ENCODE peak calls at places on chromosomes 6 and 20, in five cellular contexts. M is K562, G is HepG2, B is GM12878, V is SK-N-SH. Y is an unnamed sample.
A peak's percentile ranks its signal among the peaks of the same experiment; 100 is the strongest.

GRCh38 chr6:125988280-125988679 is 1.9 kb downstream of the TRMT11 start:
- DNase-seq in G (no peak), V (no peak), B (no peak), M (peak; percentile 22), Y (no peak)

GRCh38 chr6:83114164-83114563 is 46.7 kb downstream of the DOP1A start:
- DNase-seq in B (no peak), M (no peak), G (no peak), V (no peak), Y (no peak)

GRCh38 chr6:21135484-21136005 is 458.0 kb upstream of the SOX4 start:
- DNase-seq in G (no peak), M (no peak), B (no peak), V (no peak), Y (no peak)

GRCh38 chr6:795046-795445 is 102.1 kb upstream of the EXOC2 start:
- DNase-seq in G (no peak), M (no peak), B (no peak), V (peak; percentile 36), Y (no peak)

GRCh38 chr20:36312724-36313441 is 6.7 kb downstream of the DLGAP4 start:
- DNase-seq in M (no peak), G (no peak), V (no peak), B (no peak), Y (no peak)

GRCh38 chr6:73471686-73472290 is 10.3 kb downstream of the MTO1 start:
- DNase-seq in M (no peak), B (peak; percentile 58), G (no peak), V (no peak), Y (no peak)

GRCh38 chr6:131851049-131851769 is 43.4 kb downstream of the ENPP1 start:
- DNase-seq in M (no peak), G (no peak), B (no peak), V (no peak), Y (no peak)

GRCh38 chr6:16199792-16200191 is 38.6 kb upstream of the GMPR start:
- DNase-seq in B (no peak), M (no peak), G (no peak), V (no peak), Y (no peak)

GRCh38 chr6:21992178-21992967 is 304.5 kb downstream of the PRL start:
- DNase-seq in B (no peak), V (no peak), M (peak; percentile 63), G (no peak), Y (no peak)

GRCh38 chr20:19786311-19786710 is 28.3 kb downstream of the RIN2 start:
- DNase-seq in M (no peak), G (no peak), B (no peak), V (no peak), Y (no peak)

GRCh38 chr6:13523826-13524622 is 36.6 kb upstream of the GFOD1 start:
- DNase-seq in M (no peak), B (no peak), G (no peak), V (no peak), Y (no peak)

GRCh38 chr20:32607727-32608663 is 22.9 kb upstream of the NOL4L start:
- DNase-seq in V (peak; percentile 61), M (no peak), B (no peak), G (no peak), Y (no peak)

GRCh38 chr6:99614430-99615161 is 8.0 kb downstream of the PRDM13 start:
- DNase-seq in V (peak; percentile 57), M (no peak), B (no peak), G (no peak), Y (peak; percentile 69)

GRCh38 chr6:133432021-133432989 is 191.1 kb downstream of the EYA4 start:
- DNase-seq in V (no peak), M (no peak), G (no peak), B (no peak), Y (no peak)

GRCh38 chr6:142518126-142518525 is 216.3 kb downstream of the ADGRG6 start:
- DNase-seq in V (peak; percentile 23), G (no peak), B (no peak), M (no peak), Y (no peak)

GRCh38 chr6:106520711-106521367 is 108.5 kb downstream of the RTN4IP1 start:
- DNase-seq in V (no peak), G (no peak), B (peak; percentile 95), M (peak; percentile 81), Y (no peak)

GRCh38 chr6:10084276-10084993 is 330.4 kb downstream of the TFAP2A start:
- DNase-seq in G (no peak), B (no peak), V (no peak), M (no peak), Y (no peak)

GRCh38 chr6:108837236-108837971 is 10.8 kb upstream of the ARMC2 start:
- DNase-seq in M (no peak), B (no peak), V (no peak), G (no peak), Y (no peak)

GRCh38 chr6:167776906-167777645 is 49.6 kb upstream of the AFDN start:
- DNase-seq in M (no peak), B (no peak), G (no peak), V (no peak), Y (no peak)

GRCh38 chr6:144320746-144321145 is 35.6 kb downstream of the UTRN start:
- DNase-seq in B (no peak), G (no peak), V (no peak), M (no peak), Y (no peak)

GRCh38 chr6:70956451-70957283 is at the start of gene B3GAT2:
- DNase-seq in B (no peak), G (no peak), V (peak; percentile 70), M (no peak), Y (peak; percentile 15)

GRCh38 chr6:3310710-3311109 is 52.0 kb downstream of the PSMG4 start:
- DNase-seq in G (no peak), M (no peak), V (no peak), B (no peak), Y (no peak)
- TF ChIP-seq FOXM1 in G (no peak), M (no peak), V (no peak), B (no peak), Y (no peak)

GRCh38 chr20:62662422-62662821 is 20.1 kb downstream of the SLCO4A1 start:
- DNase-seq in B (no peak), M (no peak), G (no peak), V (no peak), Y (no peak)
- TF ChIP-seq FOXM1 in B (no peak), M (no peak), G (no peak), V (no peak), Y (no peak)

GRCh38 chr6:157527471-157527907 is 146.5 kb downstream of the ZDHHC14 start:
- DNase-seq in B (peak; percentile 48), V (no peak), G (no peak), M (no peak), Y (no peak)
- TF ChIP-seq FOXM1 in B (no peak), V (no peak), G (no peak), M (no peak), Y (no peak)

DNA sequence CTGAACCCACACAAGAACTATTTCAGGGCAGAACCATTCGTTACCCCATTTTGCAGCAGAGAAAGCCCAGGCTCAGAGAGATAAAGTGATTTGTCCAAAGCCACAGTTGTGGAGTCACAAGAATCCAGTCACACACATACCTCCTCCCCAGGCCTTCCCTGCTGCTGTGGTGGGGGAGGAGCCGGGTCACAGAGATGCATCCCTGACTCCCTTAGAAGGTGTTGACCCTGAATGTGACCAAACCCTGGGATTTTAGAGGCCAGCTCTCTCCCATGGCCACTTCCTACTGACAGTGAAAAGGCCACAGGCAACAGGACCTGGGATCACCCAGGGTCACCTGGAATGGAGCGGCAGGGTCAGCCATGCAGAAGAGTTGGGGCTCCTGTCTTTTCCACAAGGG is 48.6 kb downstream of the CHMP4B start:
- DNase-seq in M (no peak), G (no peak), B (no peak), V (no peak), Y (no peak)
- TF ChIP-seq FOXM1 in M (no peak), G (no peak), B (no peak), V (no peak), Y (no peak)

DNA sequence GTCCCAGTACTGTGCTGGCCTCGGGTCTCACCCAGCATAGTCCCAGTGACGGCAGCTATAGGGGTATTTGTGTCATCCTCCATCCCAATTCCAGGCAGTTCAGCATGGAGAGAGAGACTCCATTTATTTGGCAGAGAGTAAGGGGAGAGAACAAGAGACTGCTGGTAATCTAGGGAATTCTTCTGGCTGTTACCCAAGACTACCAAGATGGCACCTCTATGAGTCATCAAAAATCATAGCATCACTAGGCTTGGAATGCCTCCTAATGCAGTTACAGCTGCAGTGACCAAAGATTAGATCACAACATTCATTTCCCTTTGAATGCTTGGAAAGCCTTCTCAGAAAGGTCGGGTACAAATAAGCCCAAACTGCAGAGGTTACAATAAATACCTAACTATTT is 660.4 kb upstream of the FLRT3 start:
- DNase-seq in M (no peak), B (no peak), V (no peak), G (no peak), Y (no peak)
- TF ChIP-seq FOXM1 in M (no peak), B (no peak), V (no peak), G (no peak), Y (no peak)

DNA sequence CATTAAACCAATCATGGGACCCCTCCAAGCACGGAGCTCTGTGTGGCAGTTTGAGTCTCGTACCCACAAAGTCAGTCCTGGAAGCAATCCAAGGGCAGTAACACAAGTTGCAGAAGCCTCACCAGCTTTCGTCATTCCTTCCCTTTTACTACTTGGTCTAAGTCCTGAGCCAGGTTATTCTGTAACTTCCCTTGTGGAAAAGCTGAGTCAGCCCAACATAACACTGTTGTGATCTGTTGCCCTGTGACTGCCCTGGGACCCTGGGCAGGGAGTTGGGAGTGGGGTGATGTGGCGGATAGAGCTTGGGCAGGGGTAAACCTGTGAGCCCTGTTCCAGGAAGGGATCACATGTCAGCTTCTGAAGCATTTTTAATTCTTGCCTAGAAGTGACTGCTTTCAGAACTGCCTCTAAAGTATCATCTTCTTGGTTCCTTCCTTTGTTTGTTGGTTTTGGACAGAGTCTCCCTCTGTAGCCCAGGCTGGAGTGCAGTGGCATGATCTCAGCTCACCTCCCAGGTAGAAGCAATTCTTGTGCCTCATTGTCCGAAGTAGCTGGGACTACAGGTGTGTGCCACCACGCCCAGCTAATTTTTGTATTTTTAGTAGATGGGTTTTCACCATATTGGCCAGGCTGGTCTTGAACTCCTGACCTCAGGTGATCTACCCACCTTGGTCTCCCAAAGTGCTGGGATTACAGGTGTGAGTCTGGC is 183.7 kb upstream of the JAG1 start:
- DNase-seq in M (no peak), G (peak; percentile 58), B (no peak), V (no peak), Y (no peak)
- TF ChIP-seq FOXM1 in M (no peak), G (no peak), B (no peak), V (no peak), Y (no peak)

DNA sequence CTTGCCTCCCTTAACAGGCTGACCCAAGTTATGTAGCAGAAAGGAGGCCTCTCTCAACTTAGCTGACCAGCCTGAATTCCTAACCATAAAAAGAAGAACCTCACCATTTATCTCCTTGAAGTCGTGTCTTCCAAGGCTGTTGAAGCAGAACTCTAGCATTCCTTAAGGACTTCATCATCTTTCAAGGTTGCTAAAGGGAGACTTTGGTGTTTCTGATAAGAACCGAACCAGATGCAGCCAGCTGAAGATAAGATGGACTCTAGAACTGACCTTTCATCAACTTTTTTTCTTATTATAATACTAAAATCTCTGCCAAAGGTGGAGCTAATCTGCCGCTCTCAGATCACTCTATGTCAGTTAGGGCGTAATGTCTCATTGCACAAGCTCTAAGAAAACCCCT is 571.7 kb upstream of the SLC35B3 start:
- DNase-seq in V (no peak), B (no peak), M (no peak), G (no peak), Y (no peak)
- TF ChIP-seq FOXM1 in V (no peak), B (no peak), M (no peak), G (no peak), Y (no peak)

Y was measured in HEK293T.